ENCODE peak calls at places on chromosomes 12 and 14, in six cellular contexts. N, A, H, W, D and Z are unnamed samples.

GRCh38 chr14:70059545-70059944 is 129.2 kb downstream of the SLC8A3 start:
- DNase-seq in N (no peak), A (no peak), H (no peak), W (no peak), D (no peak), Z (no peak)

GRCh38 chr14:65461730-65462129 is 49.2 kb downstream of the FUT8 start:
- DNase-seq in N (no peak), A (no peak), H (no peak), W (no peak), D (peak), Z (peak)

GRCh38 chr12:52975820-52976573 is 27.1 kb downstream of the KRT18 start:
- DNase-seq in N (no peak), A (peak), H (no peak), W (no peak), D (no peak), Z (no peak)

GRCh38 chr14:58796636-58797429 is 159.1 kb downstream of the DACT1 start:
- DNase-seq in N (no peak), A (no peak), H (no peak), W (no peak), D (no peak), Z (peak)

GRCh38 chr14:54444003-54444402 is 2.8 kb upstream of the CNIH1 start:
- DNase-seq in N (no peak), A (no peak), H (no peak), W (no peak), D (peak), Z (no peak)

GRCh38 chr14:95341564-95341963 is 21.9 kb upstream of the CLMN start:
- DNase-seq in N (no peak), A (no peak), H (no peak), W (no peak), D (no peak), Z (no peak)

GRCh38 chr14:72608391-72609204 is 285.3 kb downstream of the DPF3 start:
- DNase-seq in N (no peak), A (no peak), H (no peak), W (no peak), D (peak), Z (no peak)

GRCh38 chr12:123973552-123974341 is 732 bp downstream of the ZNF664 start:
- DNase-seq in N (peak), A (no peak), H (peak), W (peak), D (no peak), Z (no peak)

GRCh38 chr14:67833403-67833802 is 13.8 kb downstream of the RAD51B start:
- DNase-seq in N (no peak), A (no peak), H (no peak), W (no peak), D (no peak), Z (no peak)

GRCh38 chr12:7512528-7512927 is 9.0 kb upstream of the CD163 start:
- DNase-seq in N (no peak), A (no peak), H (no peak), W (no peak), D (peak), Z (no peak)

GRCh38 chr12:53213348-53213747 is 6.3 kb upstream of the ITGB7 start:
- DNase-seq in N (peak), A (peak), H (peak), W (peak), D (peak), Z (no peak)

GRCh38 chr14:104680056-104680805 is 9.2 kb upstream of the INF2 start:
- DNase-seq in N (no peak), A (no peak), H (no peak), W (peak), D (peak), Z (no peak)

GRCh38 chr12:132646850-132647249 is 28.3 kb downstream of the P2RX2 start:
- DNase-seq in N (no peak), A (no peak), H (no peak), W (no peak), D (no peak), Z (no peak)

GRCh38 chr14:50303744-50304471 is 8.1 kb downstream of the L2HGDH start:
- DNase-seq in N (no peak), A (no peak), H (no peak), W (no peak), D (no peak), Z (no peak)

GRCh38 chr12:132143328-132144071 is 619 bp downstream of the DDX51 start:
- DNase-seq in N (no peak), A (no peak), H (no peak), W (no peak), D (no peak), Z (no peak)

GRCh38 chr12:124654666-124655316 is 87.4 kb upstream of the NCOR2 start:
- DNase-seq in N (peak), A (peak), H (peak), W (peak), D (no peak), Z (no peak)

GRCh38 chr12:116609715-116610114 is 50.5 kb downstream of the MAP1LC3B2 start:
- DNase-seq in N (no peak), A (peak), H (no peak), W (no peak), D (no peak), Z (no peak)

GRCh38 chr12:111687255-111687654 is 1.4 kb downstream of the ACAD10 start:
- DNase-seq in N (no peak), A (no peak), H (no peak), W (no peak), D (no peak), Z (no peak)

GRCh38 chr12:24418157-24418556 is 468.7 kb upstream of the SOX5 start:
- DNase-seq in N (no peak), A (no peak), H (no peak), W (no peak), D (peak), Z (no peak)

GRCh38 chr14:55749201-55749812 is 169.3 kb downstream of the KTN1 start:
- DNase-seq in N (peak), A (no peak), H (no peak), W (no peak), D (no peak), Z (no peak)

GRCh38 chr14:93379841-93380240 is 32.9 kb downstream of the COX8C start:
- DNase-seq in N (no peak), A (no peak), H (no peak), W (no peak), D (no peak), Z (no peak)

GRCh38 chr14:68688872-68689371 is 103.9 kb downstream of the ZFP36L1 start:
- DNase-seq in N (no peak), A (peak), H (peak), W (no peak), D (peak), Z (no peak)

GRCh38 chr14:55814873-55815272 is 234.9 kb downstream of the KTN1 start:
- DNase-seq in N (no peak), A (no peak), H (no peak), W (no peak), D (peak), Z (no peak)

GRCh38 chr12:76085159-76085868 is 829 bp upstream of the NAP1L1 start:
- DNase-seq in N (no peak), A (no peak), H (no peak), W (no peak), D (peak), Z (no peak)

GRCh38 chr12:50458606-50459005 is 46.2 kb upstream of the DIP2B start:
- DNase-seq in N (no peak), A (no peak), H (no peak), W (no peak), D (peak), Z (no peak)

GRCh38 chr12:62347922-62348650 is 87.9 kb downstream of the USP15 start:
- DNase-seq in N (no peak), A (no peak), H (no peak), W (no peak), D (peak), Z (no peak)

GRCh38 chr12:13339538-13339937 is 143.0 kb downstream of the EMP1 start:
- DNase-seq in N (no peak), A (no peak), H (no peak), W (no peak), D (no peak), Z (no peak)

GRCh38 chr12:57005980-57006808 is at the start of gene ZBTB39:
- DNase-seq in N (peak), A (peak), H (peak), W (peak), D (peak), Z (no peak)

GRCh38 chr14:22039938-22040780 is 366.5 kb upstream of the OR4E1 start:
- DNase-seq in N (no peak), A (no peak), H (no peak), W (peak), D (no peak), Z (no peak)

GRCh38 chr14:69842671-69843407 is 36.4 kb upstream of the SMOC1 start:
- DNase-seq in N (no peak), A (no peak), H (no peak), W (no peak), D (no peak), Z (no peak)

GRCh38 chr12:82862069-82862841 is 175.5 kb downstream of the TMTC2 start:
- DNase-seq in N (no peak), A (no peak), H (no peak), W (no peak), D (peak), Z (no peak)

GRCh38 chr12:112182499-112182898 is 57.1 kb downstream of the TRAFD1 start:
- DNase-seq in N (peak), A (no peak), H (no peak), W (no peak), D (no peak), Z (no peak)

GRCh38 chr12:49537709-49538601 is 875 bp upstream of the KCNH3 start:
- DNase-seq in N (no peak), A (no peak), H (no peak), W (no peak), D (no peak), Z (no peak)

GRCh38 chr14:98864211-98864610 is 407.8 kb downstream of the BCL11B start:
- DNase-seq in N (no peak), A (no peak), H (no peak), W (no peak), D (no peak), Z (no peak)

GRCh38 chr14:73740921-73741326 is 26.7 kb upstream of the PNMA1 start:
- DNase-seq in N (peak), A (no peak), H (peak), W (peak), D (peak), Z (no peak)

GRCh38 chr12:132318618-132319033 is 10.8 kb downstream of the GALNT9 start:
- DNase-seq in N (no peak), A (no peak), H (no peak), W (peak), D (no peak), Z (no peak)

GRCh38 chr14:91957876-91958313 is 10.4 kb upstream of the FBLN5 start:
- DNase-seq in N (no peak), A (no peak), H (no peak), W (no peak), D (no peak), Z (no peak)

GRCh38 chr12:57176139-57176477 is 28.7 kb upstream of the LRP1-AS start:
- DNase-seq in N (no peak), A (no peak), H (no peak), W (no peak), D (no peak), Z (no peak)

GRCh38 chr12:40668095-40668494 is 24.1 kb upstream of the CNTN1 start:
- DNase-seq in N (no peak), A (no peak), H (no peak), W (no peak), D (no peak), Z (no peak)
- TF ChIP-seq CTCF in N (no peak), A (no peak), H (no peak), W (no peak), D (no peak), Z (no peak)

GRCh38 chr14:24143511-24143910 is 2.1 kb upstream of the EMC9 start:
- DNase-seq in N (no peak), A (no peak), H (no peak), W (no peak), D (peak), Z (no peak)
- H3K4me3 ChIP-seq in N (no peak), A (no peak), H (no peak), W (no peak), D (no peak), Z (no peak)

GRCh38 chr12:92603741-92604432 is 98.9 kb upstream of the PLEKHG7 start:
- DNase-seq in N (no peak), A (no peak), H (no peak), W (no peak), D (no peak), Z (no peak)
- TF ChIP-seq CTCF in N (no peak), A (peak), H (no peak), W (no peak), D (peak), Z (peak)

DNA sequence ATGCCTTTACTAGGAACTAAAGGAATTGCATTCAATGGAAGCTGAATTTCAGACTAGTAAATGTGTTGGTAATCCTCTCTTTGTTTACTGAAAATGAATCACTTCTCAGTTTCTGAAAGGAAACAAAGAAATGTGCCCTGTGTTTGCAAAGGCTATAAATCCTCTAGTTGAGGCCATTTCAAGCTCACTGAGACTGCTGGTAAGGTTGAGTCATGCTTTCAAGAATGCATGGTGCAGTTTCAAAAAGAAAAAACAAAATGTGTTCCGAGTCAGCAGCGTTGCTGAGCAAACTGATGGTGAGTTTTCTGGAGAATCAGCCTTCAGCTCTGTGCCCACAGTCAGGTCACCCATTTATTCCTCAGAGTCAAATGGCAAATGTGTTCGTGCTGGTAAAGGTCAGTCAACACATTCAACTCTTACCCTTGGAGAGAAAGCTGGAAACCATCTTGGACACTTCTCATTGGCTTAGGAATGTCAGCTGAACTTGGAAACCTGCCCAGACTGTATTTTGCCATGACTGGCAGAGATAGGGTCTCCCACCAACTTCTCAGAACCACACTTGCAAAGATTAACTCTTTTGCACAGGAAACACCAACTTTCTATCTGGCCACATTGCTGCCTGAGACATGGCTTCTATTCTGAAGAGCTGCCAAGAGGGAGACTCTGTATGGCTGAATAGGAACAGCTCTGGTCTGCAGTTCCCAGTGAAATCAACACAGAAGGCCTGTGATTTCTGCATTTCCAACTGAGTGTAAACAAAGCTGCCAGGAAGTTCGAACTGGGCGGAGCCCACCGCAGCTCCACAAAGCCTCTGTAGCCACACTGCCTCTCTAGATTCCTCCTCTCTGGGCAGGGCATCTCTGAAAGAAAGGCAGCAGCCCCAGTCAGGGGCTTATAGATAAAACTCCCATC is 484.4 kb downstream of the ATP23 start:
- DNase-seq in N (no peak), A (no peak), H (peak), W (no peak), D (peak), Z (peak)
- H3K4me3 ChIP-seq in N (no peak), A (no peak), H (no peak), W (no peak), D (no peak), Z (peak)